ENCODE peak calls at places on chromosomes 7 and 10, in nine cellular contexts. R is GM12878, J is adrenal gland, N is testis, L is K562, D is heart left ventricle, K is prostate gland, W is transverse colon, T is spleen. U is an unnamed sample.

GRCh38 chr10:103849880-103850571 is 5.3 kb downstream of the SH3PXD2A start:
- DNase-seq in R (no peak), J (peak), N (no peak), L (no peak), D (no peak), K (no peak), W (no peak), T (no peak), U (no peak)

GRCh38 chr7:83562960-83563359 is 86.0 kb downstream of the SEMA3E start:
- DNase-seq in R (no peak), J (no peak), N (no peak), L (no peak), D (no peak), K (no peak), W (no peak), T (no peak), U (no peak)

GRCh38 chr10:70617798-70618568 is 15.4 kb upstream of the PRF1 start:
- DNase-seq in R (no peak), J (no peak), N (no peak), L (no peak), D (no peak), K (no peak), W (no peak), T (no peak), U (peak)

GRCh38 chr7:33819658-33820057 is 85.7 kb upstream of the BMPER start:
- DNase-seq in R (no peak), J (no peak), N (no peak), L (no peak), D (no peak), K (no peak), W (no peak), T (no peak), U (no peak)

GRCh38 chr10:36886303-36886891 is 239.0 kb upstream of the ANKRD30A start:
- DNase-seq in R (no peak), J (no peak), N (no peak), L (no peak), D (no peak), K (no peak), W (no peak), T (no peak), U (no peak)

GRCh38 chr7:159012353-159013069 is 132.2 kb downstream of the VIPR2 start:
- DNase-seq in R (no peak), J (no peak), N (no peak), L (no peak), D (peak), K (peak), W (peak), T (no peak), U (peak)

GRCh38 chr10:117175901-117176534 is 21.3 kb upstream of the KCNK18 start:
- DNase-seq in R (peak), J (peak), N (peak), L (peak), D (peak), K (peak), W (peak), T (peak), U (peak)

GRCh38 chr10:22491931-22492615 is 146.8 kb downstream of the SPAG6 start:
- DNase-seq in R (no peak), J (no peak), N (no peak), L (no peak), D (no peak), K (no peak), W (no peak), T (no peak), U (no peak)

GRCh38 chr7:92702535-92702934 is 112.3 kb upstream of the FAM133B start:
- DNase-seq in R (no peak), J (no peak), N (no peak), L (no peak), D (no peak), K (no peak), W (no peak), T (no peak), U (no peak)

GRCh38 chr10:34812771-34813170 is 2.3 kb downstream of the PARD3 start:
- DNase-seq in R (no peak), J (no peak), N (no peak), L (no peak), D (no peak), K (no peak), W (no peak), T (peak), U (no peak)

GRCh38 chr10:34813626-34814227 is 1.4 kb downstream of the PARD3 start:
- DNase-seq in R (no peak), J (peak), N (peak), L (no peak), D (peak), K (peak), W (peak), T (peak), U (peak)

GRCh38 chr10:34816067-34817002 is 1.2 kb upstream of the PARD3 start:
- DNase-seq in R (no peak), J (peak), N (peak), L (no peak), D (no peak), K (peak), W (peak), T (peak), U (peak)

GRCh38 chr10:34815174-34816066 is at the start of gene PARD3:
- DNase-seq in R (no peak), J (peak), N (peak), L (peak), D (peak), K (peak), W (peak), T (peak), U (peak)

GRCh38 chr10:34814228-34815173 is 595 bp downstream of the PARD3 start:
- DNase-seq in R (no peak), J (peak), N (peak), L (peak), D (peak), K (peak), W (peak), T (peak), U (peak)
- TF ChIP-seq POLR2A in R (no peak), J (no peak), N (no peak), L (no peak), D (no peak), K (no peak), W (no peak), T (no peak), U (peak)

GRCh38 chr7:7688310-7688709 is 30.1 kb downstream of the RPA3 start:
- DNase-seq in R (no peak), J (no peak), N (no peak), L (no peak), D (no peak), K (no peak), W (no peak), T (no peak), U (no peak)
- H3K27ac ChIP-seq in R (no peak), J (peak), N (no peak), L (no peak), D (peak), K (peak), W (no peak), T (peak), U (no peak)

DNA sequence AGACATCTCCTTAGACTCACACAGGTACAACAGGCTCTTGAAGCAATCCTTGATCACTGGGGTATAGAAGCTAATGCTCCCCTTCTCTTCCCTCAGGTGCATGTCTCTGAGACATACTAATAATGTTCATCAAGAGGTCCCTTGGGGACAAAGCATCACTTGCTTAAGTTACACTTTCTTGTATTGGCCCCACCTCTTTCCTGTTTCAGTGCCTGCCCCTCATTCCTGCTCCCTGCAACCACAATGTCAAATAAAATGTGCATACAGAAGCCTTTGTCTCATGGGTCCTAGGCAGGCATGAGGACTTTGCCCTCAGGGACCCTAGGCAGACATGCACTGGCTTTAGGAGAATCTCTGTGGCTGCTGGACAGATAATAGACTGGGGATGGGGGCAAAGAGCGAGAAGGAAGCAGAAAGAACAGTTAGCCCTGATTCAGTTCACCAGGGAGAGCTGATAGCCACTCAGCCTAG is 175.0 kb upstream of the NPY start:
- DNase-seq in R (no peak), J (no peak), N (no peak), L (no peak), D (no peak), K (no peak), W (no peak), T (no peak), U (no peak)
- TF ChIP-seq POLR2A in R (no peak), J (no peak), N (no peak), L (no peak), D (no peak), K (no peak), W (no peak), T (no peak), U (no peak)

GRCh38 chr7:70703785-70704184 is 428.2 kb upstream of the GALNT17 start:
- DNase-seq in R (no peak), J (no peak), N (no peak), L (no peak), D (no peak), K (no peak), W (no peak), T (no peak), U (no peak)

GRCh38 chr7:70698219-70698832 is 433.6 kb upstream of the GALNT17 start:
- DNase-seq in R (no peak), J (peak), N (peak), L (peak), D (peak), K (peak), W (no peak), T (no peak), U (peak)

GRCh38 chr7:70700935-70701425 is 431.0 kb upstream of the GALNT17 start:
- DNase-seq in R (no peak), J (no peak), N (no peak), L (no peak), D (no peak), K (no peak), W (no peak), T (no peak), U (no peak)

GRCh38 chr7:70701487-70701886 is 430.5 kb upstream of the GALNT17 start:
- DNase-seq in R (no peak), J (no peak), N (no peak), L (no peak), D (no peak), K (no peak), W (no peak), T (no peak), U (no peak)

GRCh38 chr7:70700055-70700934 is 431.6 kb upstream of the GALNT17 start:
- DNase-seq in R (no peak), J (no peak), N (no peak), L (no peak), D (no peak), K (no peak), W (no peak), T (no peak), U (no peak)
- H3K27ac ChIP-seq in R (no peak), J (no peak), N (no peak), L (no peak), D (no peak), K (no peak), W (no peak), T (no peak), U (no peak)

GRCh38 chr7:6479067-6479466 is 31.3 kb upstream of the DAGLB start:
- DNase-seq in R (no peak), J (no peak), N (no peak), L (no peak), D (no peak), K (no peak), W (no peak), T (no peak), U (peak)

GRCh38 chr7:6481445-6481844 is 33.7 kb upstream of the DAGLB start:
- DNase-seq in R (no peak), J (no peak), N (no peak), L (no peak), D (no peak), K (no peak), W (no peak), T (no peak), U (no peak)

GRCh38 chr7:6482743-6483119 is 35.0 kb upstream of the DAGLB start:
- DNase-seq in R (no peak), J (no peak), N (no peak), L (no peak), D (no peak), K (no peak), W (no peak), T (no peak), U (no peak)

GRCh38 chr7:6480323-6480660 is 32.5 kb upstream of the DAGLB start:
- DNase-seq in R (no peak), J (no peak), N (no peak), L (no peak), D (no peak), K (no peak), W (no peak), T (no peak), U (no peak)

GRCh38 chr7:6482307-6482706 is 34.6 kb upstream of the DAGLB start:
- DNase-seq in R (no peak), J (no peak), N (no peak), L (no peak), D (no peak), K (no peak), W (peak), T (no peak), U (no peak)
- TF ChIP-seq POLR2A in R (no peak), J (no peak), N (no peak), L (no peak), D (no peak), K (no peak), W (peak), T (no peak), U (no peak)

DNA sequence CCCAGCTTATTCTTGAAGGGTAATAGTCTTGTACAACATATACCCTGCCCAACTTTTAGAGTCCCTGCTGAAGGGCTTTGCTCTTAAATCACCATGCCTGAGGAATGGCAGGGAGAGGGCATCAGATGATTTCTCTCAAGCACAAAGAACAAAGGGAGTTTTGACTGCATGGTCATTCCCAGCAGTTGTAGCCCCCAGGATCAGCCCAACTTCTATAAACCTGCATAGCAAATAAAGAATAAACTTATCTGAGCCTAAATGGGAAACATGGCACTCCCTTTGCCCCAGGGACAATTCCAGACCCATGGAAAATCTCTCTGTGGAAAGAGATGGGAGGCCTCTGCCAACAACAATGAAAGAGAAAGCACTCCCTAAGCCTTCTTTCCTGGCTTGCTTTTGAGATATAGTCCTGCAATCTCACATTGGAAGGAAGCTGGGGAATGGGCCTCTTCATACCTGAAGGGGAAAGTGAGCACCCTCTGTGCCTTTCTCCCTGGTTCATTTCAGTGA is 18.7 kb downstream of the CADPS2 start:
- DNase-seq in R (no peak), J (no peak), N (no peak), L (no peak), D (no peak), K (no peak), W (no peak), T (no peak), U (no peak)
- H3K27ac ChIP-seq in R (no peak), J (no peak), N (no peak), L (no peak), D (no peak), K (no peak), W (no peak), T (no peak), U (no peak)

U was measured in thyroid gland.